ENCODE peak calls at places on chromosomes 11 and 22, in seven cellular contexts. C is sigmoid colon; M is foreskin fibroblast; D is H1; H is mammary epithelial cell; T is fibroblast of pulmonary artery; R is CD4-positive, alpha-beta T cell. L is an unnamed sample.

GRCh38 chr11:47499614-47500013 is 50.7 kb upstream of the RAPSN start:
- DNase-seq in C (no peak), M (no peak), D (no peak), H (no peak), T (no peak), R (no peak), L (no peak)

GRCh38 chr11:44387415-44387814 is 77.5 kb upstream of the ALX4 start:
- DNase-seq in C (no peak), M (no peak), D (no peak), H (no peak), T (no peak), R (no peak), L (no peak)

GRCh38 chr11:27857588-27857987 is 157.3 kb upstream of the BDNF start:
- DNase-seq in C (no peak), M (no peak), D (no peak), H (no peak), T (no peak), R (no peak), L (no peak)

GRCh38 chr11:134266841-134267251 is 9.3 kb upstream of the GLB1L3 start:
- DNase-seq in C (no peak), M (peak), D (no peak), H (peak), T (peak), R (no peak), L (no peak)

GRCh38 chr11:116544721-116545120 is 228.1 kb downstream of the BUD13 start:
- DNase-seq in C (peak), M (no peak), D (no peak), H (no peak), T (no peak), R (no peak), L (no peak)

GRCh38 chr22:24189249-24190158 is 8.2 kb downstream of the SUSD2 start:
- DNase-seq in C (peak), M (peak), D (peak), H (peak), T (peak), R (peak), L (peak)

GRCh38 chr11:93525601-93526000 is 17.6 kb downstream of the SMCO4 start:
- DNase-seq in C (no peak), M (peak), D (no peak), H (no peak), T (peak), R (no peak), L (no peak)

GRCh38 chr22:46229701-46230100 is 20.4 kb downstream of the CDPF1 start:
- DNase-seq in C (no peak), M (peak), D (no peak), H (no peak), T (peak), R (no peak), L (no peak)

GRCh38 chr11:40129276-40129675 is 1330.2 kb downstream of the LRRC4C start:
- DNase-seq in C (no peak), M (no peak), D (no peak), H (no peak), T (peak), R (no peak), L (no peak)

GRCh38 chr11:96393753-96394348 is 4.0 kb downstream of the JRKL start:
- DNase-seq in C (no peak), M (peak), D (no peak), H (peak), T (peak), R (no peak), L (no peak)

GRCh38 chr22:20405931-20406685 is 12.2 kb downstream of the ZNF74 start:
- DNase-seq in C (no peak), M (no peak), D (no peak), H (no peak), T (no peak), R (no peak), L (no peak)

GRCh38 chr11:76291576-76292526 is 85.5 kb upstream of the WNT11 start:
- DNase-seq in C (no peak), M (no peak), D (no peak), H (no peak), T (no peak), R (no peak), L (no peak)

GRCh38 chr22:27318516-27318915 is 483.0 kb downstream of the MN1 start:
- DNase-seq in C (no peak), M (peak), D (no peak), H (no peak), T (peak), R (no peak), L (no peak)

GRCh38 chr11:107018274-107018901 is at the start of gene GUCY1A2:
- DNase-seq in C (peak), M (peak), D (no peak), H (no peak), T (no peak), R (no peak), L (peak)

GRCh38 chr22:25069758-25070461 is 117.4 kb downstream of the KIAA1671 start:
- DNase-seq in C (no peak), M (no peak), D (no peak), H (no peak), T (no peak), R (peak), L (no peak)

GRCh38 chr11:88280673-88281316 is 56.7 kb downstream of the CTSC start:
- DNase-seq in C (no peak), M (no peak), D (no peak), H (no peak), T (peak), R (no peak), L (no peak)

GRCh38 chr22:21755855-21756284 is 20.3 kb upstream of the YPEL1 start:
- DNase-seq in C (no peak), M (peak), D (no peak), H (peak), T (peak), R (no peak), L (no peak)

GRCh38 chr22:21873619-21874018 is 6.2 kb upstream of the MAPK1 start:
- DNase-seq in C (no peak), M (no peak), D (no peak), H (no peak), T (no peak), R (no peak), L (no peak)

GRCh38 chr11:72294566-72295395 is 50.8 kb upstream of the PHOX2A start:
- DNase-seq in C (no peak), M (no peak), D (no peak), H (no peak), T (no peak), R (no peak), L (no peak)

GRCh38 chr11:127639916-127640315 is 639.3 kb upstream of the KIRREL3 start:
- DNase-seq in C (no peak), M (peak), D (no peak), H (peak), T (no peak), R (no peak), L (no peak)

GRCh38 chr11:109196016-109196415 is 226.0 kb upstream of the C11orf87 start:
- DNase-seq in C (no peak), M (no peak), D (no peak), H (no peak), T (peak), R (no peak), L (no peak)

GRCh38 chr11:37689951-37690350 is 1091.9 kb upstream of the RAG2 start:
- DNase-seq in C (no peak), M (peak), D (no peak), H (no peak), T (peak), R (no peak), L (no peak)

GRCh38 chr11:15258433-15259350 is 144.0 kb downstream of the INSC start:
- DNase-seq in C (no peak), M (peak), D (no peak), H (peak), T (peak), R (no peak), L (no peak)

GRCh38 chr11:131464024-131464423 is 93.6 kb downstream of the NTM start:
- DNase-seq in C (no peak), M (no peak), D (no peak), H (no peak), T (no peak), R (no peak), L (no peak)

GRCh38 chr11:77088236-77089003 is 14.2 kb upstream of the OMP start:
- DNase-seq in C (peak), M (no peak), D (no peak), H (no peak), T (no peak), R (no peak), L (no peak)

GRCh38 chr22:38180841-38181452 is 683 bp downstream of the PLA2G6 start:
- DNase-seq in C (no peak), M (peak), D (no peak), H (peak), T (peak), R (peak), L (no peak)

GRCh38 chr11:105389952-105390351 is 219.9 kb upstream of the GRIA4 start:
- DNase-seq in C (no peak), M (no peak), D (peak), H (no peak), T (no peak), R (no peak), L (no peak)

GRCh38 chr11:86066033-86066432 is 2.9 kb downstream of the PICALM start:
- DNase-seq in C (no peak), M (no peak), D (no peak), H (no peak), T (no peak), R (no peak), L (no peak)

GRCh38 chr22:16969508-16970327 is 38.3 kb downstream of the GAB4 start:
- DNase-seq in C (no peak), M (no peak), D (no peak), H (no peak), T (no peak), R (no peak), L (no peak)

GRCh38 chr11:1771700-1772099 is 8.0 kb upstream of the CTSD start:
- DNase-seq in C (peak), M (peak), D (no peak), H (peak), T (peak), R (no peak), L (no peak)

GRCh38 chr11:86988351-86988881 is 33.2 kb upstream of the FZD4 start:
- DNase-seq in C (no peak), M (no peak), D (no peak), H (no peak), T (no peak), R (no peak), L (no peak)

GRCh38 chr11:819943-820649 is 1.4 kb downstream of the PNPLA2 start:
- DNase-seq in C (peak), M (peak), D (no peak), H (peak), T (peak), R (peak), L (no peak)

GRCh38 chr11:70842256-70842655 is 410.1 kb downstream of the SHANK2 start:
- DNase-seq in C (no peak), M (no peak), D (no peak), H (no peak), T (no peak), R (no peak), L (no peak)

GRCh38 chr11:105609832-105610781 is at the start of gene GRIA4:
- DNase-seq in C (peak), M (peak), D (no peak), H (no peak), T (peak), R (no peak), L (no peak)

GRCh38 chr11:108117746-108118371 is 3.5 kb upstream of the ACAT1 start:
- DNase-seq in C (no peak), M (peak), D (no peak), H (peak), T (peak), R (no peak), L (peak)
- TF ChIP-seq CTCF in C (peak), M (peak), D (peak), H (peak), T (peak), R (peak), L (peak)

GRCh38 chr22:41022470-41023298 is 69.7 kb upstream of the EP300 start:
- DNase-seq in C (peak), M (peak), D (peak), H (peak), T (peak), R (peak), L (peak)
- TF ChIP-seq CTCF in C (peak), M (no peak), D (no peak), H (no peak), T (no peak), R (no peak), L (no peak)

GRCh38 chr22:49983148-49984042 is 22.8 kb downstream of the PIM3 start:
- DNase-seq in C (no peak), M (no peak), D (no peak), H (no peak), T (no peak), R (peak), L (no peak)
- TF ChIP-seq CTCF in C (no peak), M (peak), D (peak), H (no peak), T (peak), R (peak), L (peak)

DNA sequence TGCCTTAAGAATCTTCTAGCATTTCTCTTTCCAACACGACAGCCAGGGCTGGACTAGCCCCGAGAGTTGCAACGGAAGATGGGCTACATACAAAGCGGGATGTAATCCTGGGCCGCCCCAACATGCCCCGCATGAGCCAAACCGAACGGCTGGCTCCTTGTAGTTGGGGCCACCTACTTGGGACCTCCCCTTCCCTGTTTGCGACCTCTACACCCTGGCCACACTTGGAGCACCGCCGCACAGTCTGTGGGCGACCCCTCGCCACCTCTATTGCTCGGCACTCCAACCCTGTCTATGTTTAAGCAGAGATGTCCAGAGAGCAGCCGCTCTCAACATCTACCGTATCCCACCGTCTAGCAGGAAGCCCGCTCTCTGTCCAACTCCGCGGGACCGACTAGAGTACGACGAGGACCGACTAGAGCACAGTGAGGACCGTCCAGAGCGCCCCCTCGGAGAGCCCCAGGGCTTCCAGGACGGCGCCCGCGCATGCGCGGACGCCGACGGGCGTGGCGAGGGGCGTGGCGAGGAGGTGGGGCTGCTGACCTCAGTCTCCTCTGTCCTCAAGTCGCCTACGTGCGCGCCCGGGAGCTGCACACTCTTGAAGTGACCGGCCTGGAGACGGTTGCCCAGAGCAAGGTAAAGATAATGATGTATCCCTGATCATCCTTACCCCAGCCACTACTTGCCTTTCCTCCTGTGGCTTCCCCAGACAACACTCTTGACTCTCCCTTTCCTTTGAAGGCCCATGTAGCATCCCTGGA is 32.3 kb downstream of the NEAT1 start:
- DNase-seq in C (peak), M (peak), D (peak), H (peak), T (peak), R (peak), L (peak)
- TF ChIP-seq CTCF in C (no peak), M (no peak), D (no peak), H (no peak), T (no peak), R (no peak), L (peak)

GRCh38 chr11:83306385-83307080 is 20.4 kb upstream of the CCDC90B start:
- DNase-seq in C (no peak), M (no peak), D (no peak), H (no peak), T (no peak), R (no peak), L (no peak)
- TF ChIP-seq CTCF in C (no peak), M (no peak), D (no peak), H (peak), T (no peak), R (no peak), L (no peak)

L was measured in D721Med.